ENCODE peak calls at places on chromosomes 13 and 19, in five cellular contexts. One of them, this sample, is unnamed.

GRCh38 chr13:50911051-50911690 is 1.6 kb downstream of the RNASEH2B start:
- DNase-seq in CD4-positive, CD25-positive, alpha-beta regulatory T cell: no peak
- DNase-seq in fibroblast of lung: peak; percentile 7
- DNase-seq in mucosa of descending colon: no peak
- DNase-seq in lung: no peak
- DNase-seq in this sample: no peak

GRCh38 chr13:95185851-95186250 is 115.4 kb downstream of the ABCC4 start:
- DNase-seq in mucosa of descending colon: no peak
- DNase-seq in lung: no peak
- DNase-seq in fibroblast of lung: no peak
- DNase-seq in CD4-positive, CD25-positive, alpha-beta regulatory T cell: peak; percentile 51
- DNase-seq in this sample: peak; percentile 35

GRCh38 chr13:51361111-51361510 is 21.6 kb downstream of the SERPINE3 start:
- DNase-seq in mucosa of descending colon: no peak
- DNase-seq in fibroblast of lung: peak; percentile 68
- DNase-seq in CD4-positive, CD25-positive, alpha-beta regulatory T cell: no peak
- DNase-seq in lung: no peak
- DNase-seq in this sample: no peak

GRCh38 chr13:44305845-44306244 is 67.8 kb upstream of the SERP2 start:
- DNase-seq in lung: no peak
- DNase-seq in CD4-positive, CD25-positive, alpha-beta regulatory T cell: no peak
- DNase-seq in fibroblast of lung: peak; percentile 78
- DNase-seq in mucosa of descending colon: no peak
- DNase-seq in this sample: no peak

GRCh38 chr19:2616741-2617392 is 85.6 kb downstream of the GNG7 start:
- DNase-seq in lung: peak; percentile 75
- DNase-seq in mucosa of descending colon: no peak
- DNase-seq in fibroblast of lung: no peak
- DNase-seq in CD4-positive, CD25-positive, alpha-beta regulatory T cell: no peak
- DNase-seq in this sample: no peak

GRCh38 chr13:82654851-82655517 is 1227.3 kb downstream of the SLITRK1 start:
- DNase-seq in mucosa of descending colon: peak; percentile 58
- DNase-seq in CD4-positive, CD25-positive, alpha-beta regulatory T cell: no peak
- DNase-seq in fibroblast of lung: peak; percentile 67
- DNase-seq in lung: peak; percentile 57
- DNase-seq in this sample: no peak

GRCh38 chr19:16274466-16274865 is 50.2 kb upstream of the KLF2 start:
- DNase-seq in CD4-positive, CD25-positive, alpha-beta regulatory T cell: no peak
- DNase-seq in lung: no peak
- DNase-seq in mucosa of descending colon: no peak
- DNase-seq in fibroblast of lung: no peak
- DNase-seq in this sample: no peak

GRCh38 chr19:44904426-44904994 is 1.1 kb upstream of the APOE start:
- DNase-seq in fibroblast of lung: no peak
- DNase-seq in CD4-positive, CD25-positive, alpha-beta regulatory T cell: no peak
- DNase-seq in mucosa of descending colon: no peak
- DNase-seq in lung: no peak
- DNase-seq in this sample: no peak

GRCh38 chr19:39335168-39335567 is 675 bp downstream of the GMFG start:
- DNase-seq in CD4-positive, CD25-positive, alpha-beta regulatory T cell: no peak
- DNase-seq in lung: no peak
- DNase-seq in fibroblast of lung: no peak
- DNase-seq in mucosa of descending colon: no peak
- DNase-seq in this sample: no peak

GRCh38 chr13:86758116-86758515 is 913.1 kb upstream of the SLITRK5 start:
- DNase-seq in lung: no peak
- DNase-seq in mucosa of descending colon: no peak
- DNase-seq in fibroblast of lung: no peak
- DNase-seq in CD4-positive, CD25-positive, alpha-beta regulatory T cell: no peak
- DNase-seq in this sample: no peak

GRCh38 chr19:45705115-45705514 is 12.6 kb downstream of the QPCTL start:
- DNase-seq in mucosa of descending colon: no peak
- DNase-seq in fibroblast of lung: no peak
- DNase-seq in CD4-positive, CD25-positive, alpha-beta regulatory T cell: no peak
- DNase-seq in lung: no peak
- DNase-seq in this sample: no peak

GRCh38 chr13:51804295-51805172 is 571 bp upstream of the DHRS12 start:
- DNase-seq in lung: no peak
- DNase-seq in fibroblast of lung: no peak
- DNase-seq in mucosa of descending colon: no peak
- DNase-seq in CD4-positive, CD25-positive, alpha-beta regulatory T cell: no peak
- DNase-seq in this sample: peak; percentile 42

GRCh38 chr19:2343289-2343982 is 15.0 kb downstream of the SPPL2B start:
- DNase-seq in lung: no peak
- DNase-seq in fibroblast of lung: no peak
- DNase-seq in CD4-positive, CD25-positive, alpha-beta regulatory T cell: no peak
- DNase-seq in mucosa of descending colon: peak; percentile 49
- DNase-seq in this sample: no peak

GRCh38 chr13:98264877-98265276 is 87.8 kb upstream of the RNF113B start:
- DNase-seq in CD4-positive, CD25-positive, alpha-beta regulatory T cell: no peak
- DNase-seq in lung: no peak
- DNase-seq in fibroblast of lung: no peak
- DNase-seq in mucosa of descending colon: no peak
- DNase-seq in this sample: no peak

GRCh38 chr13:37473035-37473434 is 125.5 kb downstream of the POSTN start:
- DNase-seq in fibroblast of lung: no peak
- DNase-seq in mucosa of descending colon: no peak
- DNase-seq in lung: no peak
- DNase-seq in CD4-positive, CD25-positive, alpha-beta regulatory T cell: no peak
- DNase-seq in this sample: no peak

GRCh38 chr13:107069107-107069776 is 501.3 kb upstream of the ARGLU1 start:
- DNase-seq in lung: no peak
- DNase-seq in fibroblast of lung: peak; percentile 15
- DNase-seq in CD4-positive, CD25-positive, alpha-beta regulatory T cell: no peak
- DNase-seq in mucosa of descending colon: no peak
- DNase-seq in this sample: no peak

GRCh38 chr19:44643605-44644390 is at the start of gene PVR:
- DNase-seq in lung: peak; percentile 74
- DNase-seq in fibroblast of lung: peak; percentile 75
- DNase-seq in CD4-positive, CD25-positive, alpha-beta regulatory T cell: no peak
- DNase-seq in mucosa of descending colon: peak; percentile 80
- DNase-seq in this sample: no peak

DNA sequence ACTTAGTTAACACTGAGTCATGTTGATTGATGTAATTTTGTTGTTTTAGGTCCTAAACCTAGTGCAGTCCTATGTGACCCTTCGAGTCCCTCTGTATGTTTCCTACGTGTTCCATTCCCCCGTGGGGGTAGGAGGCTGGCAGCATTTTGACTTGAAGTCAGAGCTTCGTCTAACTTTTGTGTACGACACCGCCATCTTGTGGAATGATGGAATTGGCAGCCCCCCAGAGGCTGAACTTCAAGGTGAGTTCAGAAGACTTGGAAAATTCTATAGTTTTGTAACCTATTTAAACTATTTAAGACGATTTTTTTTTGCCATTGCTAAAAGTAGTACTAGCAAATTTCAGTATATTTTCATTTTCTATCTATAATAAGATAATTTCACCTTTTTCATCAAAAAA is 117.9 kb downstream of the STOML3 start:
- DNase-seq in fibroblast of lung: peak; percentile 36
- DNase-seq in CD4-positive, CD25-positive, alpha-beta regulatory T cell: no peak
- DNase-seq in lung: no peak
- DNase-seq in mucosa of descending colon: no peak
- DNase-seq in this sample: no peak
- H3K9me3 ChIP-seq in fibroblast of lung: no peaks in the 10 kb centered on the region
- H3K9me3 ChIP-seq in CD4-positive, CD25-positive, alpha-beta regulatory T cell: no peaks in the 10 kb centered on the region
- H3K9me3 ChIP-seq in lung: no peaks in the 10 kb centered on the region
- H3K9me3 ChIP-seq in mucosa of descending colon: no peaks in the 10 kb centered on the region
- H3K9me3 ChIP-seq in this sample: no peaks in the 10 kb centered on the region

GRCh38 chr13:54110597-54110996 is 1082.0 kb downstream of the OLFM4 start:
- DNase-seq in mucosa of descending colon: no peak
- DNase-seq in lung: no peak
- DNase-seq in fibroblast of lung: no peak
- DNase-seq in CD4-positive, CD25-positive, alpha-beta regulatory T cell: no peak
- DNase-seq in this sample: no peak
- H3K9me3 ChIP-seq in mucosa of descending colon: peaks cover 27% of the 10 kb centered on the region
- H3K9me3 ChIP-seq in lung: no peaks in the 10 kb centered on the region
- H3K9me3 ChIP-seq in fibroblast of lung: no peaks in the 10 kb centered on the region
- H3K9me3 ChIP-seq in CD4-positive, CD25-positive, alpha-beta regulatory T cell: no peaks in the 10 kb centered on the region
- H3K9me3 ChIP-seq in this sample: no peaks in the 10 kb centered on the region

GRCh38 chr19:27762933-27763332 is 1450.0 kb downstream of the UQCRFS1 start:
- DNase-seq in lung: no peak
- DNase-seq in CD4-positive, CD25-positive, alpha-beta regulatory T cell: no peak
- DNase-seq in mucosa of descending colon: no peak
- DNase-seq in fibroblast of lung: no peak
- DNase-seq in this sample: no peak
- H3K9me3 ChIP-seq in lung: peaks cover 3% of the 10 kb centered on the region
- H3K9me3 ChIP-seq in CD4-positive, CD25-positive, alpha-beta regulatory T cell: peaks cover 34% of the 10 kb centered on the region
- H3K9me3 ChIP-seq in mucosa of descending colon: peaks cover 67% of the 10 kb centered on the region
- H3K9me3 ChIP-seq in fibroblast of lung: no peaks in the 10 kb centered on the region
- H3K9me3 ChIP-seq in this sample: peaks cover 3% of the 10 kb centered on the region

DNA sequence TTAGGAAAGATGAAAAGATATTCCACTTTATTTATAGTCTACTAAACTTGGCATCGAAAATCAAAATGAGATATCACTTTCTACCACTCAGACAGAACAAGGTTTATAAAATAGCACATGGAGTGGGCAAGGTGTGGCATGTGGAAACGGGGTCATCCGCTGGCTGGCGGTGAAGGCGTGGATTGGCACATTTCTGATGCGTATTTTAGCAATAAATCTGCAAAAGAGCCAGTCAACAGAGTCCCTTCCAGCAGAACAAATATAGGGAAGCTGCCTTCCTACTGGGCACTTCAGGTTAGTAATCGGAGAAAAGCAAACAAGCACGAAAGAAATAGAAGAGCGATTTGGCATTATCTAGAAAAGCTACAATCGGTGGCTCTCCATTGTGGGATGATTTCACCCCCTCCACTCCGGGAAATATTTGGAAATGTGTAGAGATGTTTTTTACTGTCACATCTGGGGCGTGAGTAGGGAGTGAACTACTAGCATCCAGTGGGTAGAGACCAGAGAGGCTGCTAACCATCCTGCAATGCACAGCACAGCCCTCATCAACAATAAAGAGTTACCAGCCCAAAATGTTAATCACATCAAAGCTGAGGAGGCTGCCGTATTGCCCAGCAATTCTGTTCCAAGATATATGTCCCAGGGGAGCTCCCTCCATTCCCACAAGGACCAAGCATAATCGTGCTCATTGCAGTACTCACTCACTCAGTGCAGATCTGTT is 116.1 kb upstream of the PEG3 start:
- DNase-seq in lung: no peak
- DNase-seq in CD4-positive, CD25-positive, alpha-beta regulatory T cell: no peak
- DNase-seq in fibroblast of lung: no peak
- DNase-seq in mucosa of descending colon: no peak
- DNase-seq in this sample: no peak
- H3K9me3 ChIP-seq in lung: no peaks in the 10 kb centered on the region
- H3K9me3 ChIP-seq in CD4-positive, CD25-positive, alpha-beta regulatory T cell: peaks cover 12% of the 10 kb centered on the region
- H3K9me3 ChIP-seq in fibroblast of lung: no peaks in the 10 kb centered on the region
- H3K9me3 ChIP-seq in mucosa of descending colon: peaks cover 47% of the 10 kb centered on the region
- H3K9me3 ChIP-seq in this sample: peaks cover 4% of the 10 kb centered on the region

GRCh38 chr19:47996230-47996727 is 1.8 kb downstream of the ELSPBP1 start:
- DNase-seq in fibroblast of lung: no peak
- DNase-seq in lung: no peak
- DNase-seq in CD4-positive, CD25-positive, alpha-beta regulatory T cell: no peak
- DNase-seq in mucosa of descending colon: no peak
- DNase-seq in this sample: no peak

GRCh38 chr19:47992070-47992469 is at the start of gene BSPH1:
- DNase-seq in CD4-positive, CD25-positive, alpha-beta regulatory T cell: no peak
- DNase-seq in mucosa of descending colon: no peak
- DNase-seq in fibroblast of lung: no peak
- DNase-seq in lung: no peak
- DNase-seq in this sample: no peak

GRCh38 chr19:47998800-47999199 is 4.4 kb downstream of the ELSPBP1 start:
- DNase-seq in CD4-positive, CD25-positive, alpha-beta regulatory T cell: no peak
- DNase-seq in fibroblast of lung: no peak
- DNase-seq in mucosa of descending colon: no peak
- DNase-seq in lung: no peak
- DNase-seq in this sample: no peak

GRCh38 chr19:47991191-47991808 is 670 bp downstream of the BSPH1 start:
- DNase-seq in lung: no peak
- DNase-seq in mucosa of descending colon: no peak
- DNase-seq in CD4-positive, CD25-positive, alpha-beta regulatory T cell: no peak
- DNase-seq in fibroblast of lung: no peak
- DNase-seq in this sample: no peak

DNA sequence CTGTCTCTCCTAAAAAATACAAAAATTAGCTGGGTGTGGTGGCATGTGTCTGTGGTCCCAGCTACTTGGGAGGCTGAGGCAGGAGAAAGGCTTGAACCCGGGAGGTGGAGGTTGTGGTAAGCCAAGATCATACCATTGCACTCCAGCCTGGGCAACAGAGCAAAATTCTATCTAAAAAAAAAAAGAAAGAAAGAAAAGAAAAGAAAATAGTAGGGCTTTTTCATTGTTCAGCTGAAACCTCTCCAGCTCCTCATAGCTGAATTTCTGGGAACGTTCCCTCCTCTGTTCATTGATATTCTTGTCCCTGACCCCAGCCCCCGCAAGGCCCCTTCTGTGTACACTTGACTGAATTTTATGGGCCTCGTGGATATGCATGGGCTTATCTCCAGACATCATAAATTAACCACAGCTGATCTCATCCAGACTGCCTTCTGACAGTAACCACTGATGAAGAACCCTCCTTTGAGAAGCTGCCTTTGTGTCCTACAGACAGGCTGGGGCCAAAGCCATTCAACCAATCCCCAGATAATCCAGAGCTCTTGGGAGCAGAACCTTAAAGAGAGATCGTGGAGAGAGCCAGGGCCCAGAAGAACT is at the start of gene ELSPBP1:
- DNase-seq in lung: no peak
- DNase-seq in CD4-positive, CD25-positive, alpha-beta regulatory T cell: no peak
- DNase-seq in fibroblast of lung: no peak
- DNase-seq in mucosa of descending colon: no peak
- DNase-seq in this sample: no peak
- H3K9me3 ChIP-seq in lung: no peaks in the 10 kb centered on the region
- H3K9me3 ChIP-seq in CD4-positive, CD25-positive, alpha-beta regulatory T cell: no peaks in the 10 kb centered on the region
- H3K9me3 ChIP-seq in fibroblast of lung: no peaks in the 10 kb centered on the region
- H3K9me3 ChIP-seq in mucosa of descending colon: no peaks in the 10 kb centered on the region
- H3K9me3 ChIP-seq in this sample: no peaks in the 10 kb centered on the region

DNA sequence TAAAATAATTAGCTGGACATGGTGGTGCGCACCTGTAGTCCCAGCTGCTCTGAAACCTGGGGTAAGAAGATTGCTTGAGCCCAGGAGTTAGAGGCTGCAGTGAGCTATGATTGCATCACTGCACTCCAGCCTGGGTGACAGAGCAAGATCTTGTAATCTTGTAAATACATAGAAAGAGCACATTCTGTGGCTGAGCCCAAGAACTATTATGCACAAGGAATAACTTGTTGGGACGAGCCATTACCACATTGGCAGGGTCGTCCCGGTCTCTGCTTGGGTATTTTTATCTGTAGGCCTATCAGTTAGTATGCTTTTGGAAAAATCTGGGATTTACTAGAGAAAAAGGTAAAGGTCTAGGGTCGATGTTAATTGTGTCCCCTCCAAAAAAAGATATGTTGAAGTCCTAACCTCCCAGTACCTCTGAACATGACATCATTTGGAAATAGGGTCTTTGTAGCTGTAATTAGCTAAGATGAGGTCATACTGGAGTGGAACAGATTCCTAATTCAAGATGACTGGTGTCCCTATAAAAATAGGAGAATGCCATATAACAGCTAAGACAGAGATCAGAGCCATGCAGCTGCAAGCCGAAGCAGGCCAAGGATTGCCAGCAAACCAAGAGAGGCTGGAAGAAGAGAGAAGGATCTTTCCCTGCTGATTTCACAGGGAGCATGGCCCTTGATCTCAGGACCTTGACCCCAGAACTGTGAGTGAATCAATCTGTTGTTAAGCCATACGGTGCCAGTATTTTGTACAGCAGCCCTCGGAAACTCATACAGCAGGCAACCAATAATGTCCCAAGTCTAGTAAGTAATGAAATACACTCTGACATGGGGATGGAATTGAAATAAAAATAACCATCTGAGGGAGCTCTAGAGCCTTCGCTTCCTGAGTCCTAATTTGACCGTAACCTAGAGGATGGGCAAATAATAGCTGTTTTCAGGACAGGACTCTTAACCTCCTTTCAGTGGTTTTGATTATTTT is 77.0 kb downstream of the TM9SF2 start:
- DNase-seq in CD4-positive, CD25-positive, alpha-beta regulatory T cell: no peak
- DNase-seq in lung: no peak
- DNase-seq in fibroblast of lung: no peak
- DNase-seq in mucosa of descending colon: no peak
- DNase-seq in this sample: no peak
- H3K9me3 ChIP-seq in CD4-positive, CD25-positive, alpha-beta regulatory T cell: no peaks in the 10 kb centered on the region
- H3K9me3 ChIP-seq in lung: no peaks in the 10 kb centered on the region
- H3K9me3 ChIP-seq in fibroblast of lung: no peaks in the 10 kb centered on the region
- H3K9me3 ChIP-seq in mucosa of descending colon: no peaks in the 10 kb centered on the region
- H3K9me3 ChIP-seq in this sample: no peaks in the 10 kb centered on the region

This sample was measured in T-helper 17 cell.